ENCODE peak calls at places on chromosome 1, in six cellular contexts. F is IMR-90, W is adipocyte, Y is PC-9, M is neuronal stem cell, O is SJSA1. N is an unnamed sample. For H3K4me1, the result is how much of the 10 kb centered on the place peaks cover.

GRCh38 chr1:207891148-207891547 is 19.8 kb downstream of the CD34 start:
- DNase-seq in F (no peak), W (no peak), Y (no peak), M (no peak), O (no peak), N (no peak)

GRCh38 chr1:110370827-110371226 is 20.0 kb downstream of the SLC16A4 start:
- DNase-seq in F (peak), W (peak), Y (no peak), M (no peak), O (no peak), N (peak)

GRCh38 chr1:243341074-243341473 is 85.2 kb downstream of the SDCCAG8 start:
- DNase-seq in F (peak), W (no peak), Y (no peak), M (no peak), O (no peak), N (no peak)

GRCh38 chr1:57632401-57632800 is 208.5 kb upstream of the DAB1 start:
- DNase-seq in F (peak), W (no peak), Y (no peak), M (no peak), O (no peak), N (no peak)

GRCh38 chr1:183315987-183316758 is 102.0 kb downstream of the NMNAT2 start:
- DNase-seq in F (no peak), W (no peak), Y (no peak), M (no peak), O (no peak), N (peak)

GRCh38 chr1:184427722-184428121 is 40.9 kb downstream of the C1orf21 start:
- DNase-seq in F (no peak), W (no peak), Y (no peak), M (no peak), O (no peak), N (no peak)

GRCh38 chr1:226739696-226740065 is 599 bp upstream of the ITPKB start:
- DNase-seq in F (no peak), W (no peak), Y (no peak), M (no peak), O (no peak), N (no peak)

GRCh38 chr1:164774413-164774812 is 215.4 kb downstream of the PBX1 start:
- DNase-seq in F (no peak), W (no peak), Y (no peak), M (no peak), O (no peak), N (no peak)

GRCh38 chr1:31645274-31645568 is 545 bp upstream of the PEF1 start:
- DNase-seq in F (no peak), W (no peak), Y (no peak), M (no peak), O (no peak), N (no peak)

GRCh38 chr1:41868241-41868953 is 50.3 kb downstream of the HIVEP3 start:
- DNase-seq in F (no peak), W (no peak), Y (no peak), M (no peak), O (no peak), N (no peak)

GRCh38 chr1:15095492-15095867 is 58.1 kb upstream of the TMEM51 start:
- DNase-seq in F (no peak), W (no peak), Y (no peak), M (no peak), O (no peak), N (peak)

GRCh38 chr1:153880962-153881361 is 41.8 kb downstream of the GATAD2B start:
- DNase-seq in F (peak), W (peak), Y (no peak), M (no peak), O (peak), N (peak)

GRCh38 chr1:7885513-7886298 is 32.8 kb upstream of the UTS2 start:
- DNase-seq in F (no peak), W (no peak), Y (no peak), M (no peak), O (no peak), N (peak)

GRCh38 chr1:215119719-215120118 is 37.2 kb downstream of the KCNK2 start:
- DNase-seq in F (peak), W (peak), Y (no peak), M (no peak), O (no peak), N (peak)

GRCh38 chr1:245516178-245516829 is 361.5 kb downstream of the KIF26B start:
- DNase-seq in F (peak), W (no peak), Y (no peak), M (no peak), O (no peak), N (no peak)

GRCh38 chr1:119816407-119816806 is 5.1 kb upstream of the REG4 start:
- DNase-seq in F (peak), W (no peak), Y (no peak), M (no peak), O (no peak), N (no peak)

GRCh38 chr1:47871799-47872353 is 125.3 kb downstream of the TRABD2B start:
- DNase-seq in F (no peak), W (no peak), Y (peak), M (no peak), O (no peak), N (no peak)

GRCh38 chr1:47672622-47673021 is 234.8 kb downstream of the FOXD2 start:
- DNase-seq in F (no peak), W (no peak), Y (no peak), M (no peak), O (no peak), N (no peak)

GRCh38 chr1:246492611-246493245 is 14.4 kb downstream of the SMYD3 start:
- DNase-seq in F (peak), W (peak), Y (no peak), M (peak), O (peak), N (peak)

GRCh38 chr1:198734323-198735008 is 95.6 kb downstream of the PTPRC start:
- DNase-seq in F (no peak), W (no peak), Y (no peak), M (no peak), O (no peak), N (no peak)

GRCh38 chr1:41566274-41566885 is 81.9 kb upstream of the EDN2 start:
- DNase-seq in F (no peak), W (no peak), Y (no peak), M (no peak), O (peak), N (no peak)

GRCh38 chr1:168531605-168532345 is 12.0 kb downstream of the XCL2 start:
- DNase-seq in F (no peak), W (no peak), Y (no peak), M (no peak), O (no peak), N (no peak)

GRCh38 chr1:232748910-232749368 is 56.3 kb upstream of the MAP10 start:
- DNase-seq in F (no peak), W (no peak), Y (no peak), M (no peak), O (no peak), N (no peak)

DNA sequence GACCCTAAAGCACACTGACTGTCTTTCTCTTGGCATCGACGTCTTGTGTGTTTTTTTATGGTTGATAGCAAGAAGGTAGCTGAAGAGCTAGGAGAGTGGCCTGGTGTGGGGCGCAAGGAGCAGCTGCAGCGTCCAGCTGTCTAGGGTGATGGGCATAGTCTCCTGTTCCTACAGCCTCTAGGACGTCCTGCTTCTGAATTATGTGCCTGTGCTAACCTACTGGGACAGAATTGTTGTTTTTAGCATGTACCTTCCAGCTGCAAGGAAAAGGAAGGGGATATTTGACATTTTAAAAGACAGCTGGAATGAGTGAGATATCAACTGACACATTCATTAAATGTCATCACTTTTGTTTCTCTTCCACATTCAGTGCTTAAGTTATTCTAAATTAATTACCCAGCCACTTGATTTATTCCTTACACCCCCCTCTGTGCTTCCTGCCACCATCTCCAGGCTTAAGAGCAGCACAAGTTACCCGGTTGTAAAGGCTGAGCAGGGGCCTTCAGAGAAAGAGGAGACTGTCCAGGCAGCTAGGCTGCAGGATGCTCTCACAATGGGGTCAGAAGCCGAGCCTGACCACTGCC is 71.5 kb downstream of the SYT6 start:
- DNase-seq in F (no peak), W (no peak), Y (no peak), M (no peak), O (no peak), N (no peak)
- H3K4me3 ChIP-seq in F (no peak), W (no peak), Y (no peak), M (no peak), O (no peak), N (no peak)

GRCh38 chr1:224879404-224879803 is 50.1 kb upstream of the DNAH14 start:
- DNase-seq in F (peak), W (peak), Y (no peak), M (no peak), O (no peak), N (peak)
- H3K4me1 ChIP-seq in F (under half), W (under half), Y (under half), M (under half), O (half or more), N (under half)

DNA sequence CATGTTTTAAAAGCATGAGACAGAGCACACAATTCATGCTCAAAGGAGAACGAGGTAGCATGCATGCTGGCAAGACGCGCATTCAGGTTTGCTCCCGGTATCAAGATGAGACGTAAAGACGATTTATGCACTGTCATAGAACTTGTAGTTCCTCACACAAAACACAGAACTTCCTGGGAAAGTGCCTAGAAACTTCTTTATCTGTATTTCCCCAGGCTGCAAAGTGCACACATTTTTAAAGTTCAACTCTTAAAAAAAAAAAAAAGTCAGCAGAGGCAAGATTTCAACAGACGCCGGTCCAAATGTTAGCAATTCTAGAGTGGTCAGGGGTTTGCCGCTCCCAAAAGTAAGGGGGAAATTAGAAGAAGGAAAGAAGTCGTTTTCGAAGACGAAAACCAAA is 83.8 kb downstream of the TM2D1 start:
- DNase-seq in F (no peak), W (no peak), Y (no peak), M (no peak), O (no peak), N (no peak)
- H3K4me3 ChIP-seq in F (no peak), W (peak), Y (no peak), M (no peak), O (no peak), N (peak)

GRCh38 chr1:9892563-9893528 is 17.2 kb downstream of the CTNNBIP1 start:
- DNase-seq in F (peak), W (peak), Y (peak), M (no peak), O (peak), N (peak)
- H3K4me1 ChIP-seq in F (under half), W (under half), Y (half or more), M (under half), O (under half), N (under half)

GRCh38 chr1:204461331-204462228 is 33.0 kb downstream of the PIK3C2B start:
- DNase-seq in F (no peak), W (no peak), Y (no peak), M (no peak), O (no peak), N (no peak)
- H3K4me3 ChIP-seq in F (no peak), W (no peak), Y (no peak), M (no peak), O (no peak), N (no peak)

GRCh38 chr1:155080250-155081228 is 1.9 kb downstream of the EFNA3 start:
- DNase-seq in F (no peak), W (peak), Y (peak), M (peak), O (no peak), N (peak)

GRCh38 chr1:155079487-155080249 is 1.0 kb downstream of the EFNA3 start:
- DNase-seq in F (no peak), W (peak), Y (peak), M (no peak), O (no peak), N (peak)

GRCh38 chr1:155082301-155082940 is 3.8 kb downstream of the EFNA3 start:
- DNase-seq in F (no peak), W (no peak), Y (no peak), M (no peak), O (no peak), N (peak)

GRCh38 chr1:155082941-155083541 is 4.4 kb downstream of the EFNA3 start:
- DNase-seq in F (no peak), W (no peak), Y (peak), M (no peak), O (no peak), N (peak)

GRCh38 chr1:155081472-155082300 is 3.0 kb downstream of the EFNA3 start:
- DNase-seq in F (no peak), W (no peak), Y (peak), M (no peak), O (no peak), N (peak)
- H3K4me1 ChIP-seq in F (under half), W (under half), Y (half or more), M (under half), O (half or more), N (under half)

N was measured in osteoblast.